ENCODE peak calls at places on chromosomes 12 and 14, in seven cellular contexts. One of them, this sample, is unnamed.

GRCh38 chr14:86462193-86462592 is 932.2 kb downstream of the FLRT2 start:
- DNase-seq in GM12892: no peak
- DNase-seq in NCI-H1417: no peak
- DNase-seq in islet precursor cell: peak
- DNase-seq in midbrain: no peak
- DNase-seq in stimulated activated CD4-positive, alpha-beta T cell treated with anti-CD3 and anti-CD28 coated beads, Interleukin-4, amount 100 ng/mL, for 4 hours: no peak
- DNase-seq in NCI-H2171 treated with DMSO at 0.1 percent for 48 hours: peak
- DNase-seq in this sample: no peak

GRCh38 chr14:90388437-90388836 is 8.4 kb upstream of the CALM1 start:
- DNase-seq in GM12892: no peak
- DNase-seq in NCI-H1417: no peak
- DNase-seq in islet precursor cell: peak
- DNase-seq in midbrain: no peak
- DNase-seq in stimulated activated CD4-positive, alpha-beta T cell treated with anti-CD3 and anti-CD28 coated beads, Interleukin-4, amount 100 ng/mL, for 4 hours: no peak
- DNase-seq in NCI-H2171 treated with DMSO at 0.1 percent for 48 hours: peak
- DNase-seq in this sample: no peak

GRCh38 chr14:44165286-44165685 is 341.8 kb downstream of the FSCB start:
- DNase-seq in GM12892: no peak
- DNase-seq in NCI-H1417: no peak
- DNase-seq in islet precursor cell: no peak
- DNase-seq in midbrain: no peak
- DNase-seq in stimulated activated CD4-positive, alpha-beta T cell treated with anti-CD3 and anti-CD28 coated beads, Interleukin-4, amount 100 ng/mL, for 4 hours: no peak
- DNase-seq in NCI-H2171 treated with DMSO at 0.1 percent for 48 hours: peak
- DNase-seq in this sample: no peak

GRCh38 chr14:54572316-54572715 is 5.4 kb downstream of the SAMD4A start:
- DNase-seq in GM12892: no peak
- DNase-seq in NCI-H1417: no peak
- DNase-seq in islet precursor cell: peak
- DNase-seq in midbrain: no peak
- DNase-seq in stimulated activated CD4-positive, alpha-beta T cell treated with anti-CD3 and anti-CD28 coated beads, Interleukin-4, amount 100 ng/mL, for 4 hours: no peak
- DNase-seq in NCI-H2171 treated with DMSO at 0.1 percent for 48 hours: peak
- DNase-seq in this sample: no peak

GRCh38 chr12:57893460-57894353 is 47.2 kb upstream of the CTDSP2 start:
- DNase-seq in GM12892: no peak
- DNase-seq in NCI-H1417: no peak
- DNase-seq in islet precursor cell: peak
- DNase-seq in midbrain: peak
- DNase-seq in stimulated activated CD4-positive, alpha-beta T cell treated with anti-CD3 and anti-CD28 coated beads, Interleukin-4, amount 100 ng/mL, for 4 hours: no peak
- DNase-seq in NCI-H2171 treated with DMSO at 0.1 percent for 48 hours: peak
- DNase-seq in this sample: peak

GRCh38 chr12:52081263-52081733 is 1.8 kb downstream of the SMIM41 start:
- DNase-seq in GM12892: no peak
- DNase-seq in NCI-H1417: peak
- DNase-seq in islet precursor cell: peak
- DNase-seq in midbrain: no peak
- DNase-seq in stimulated activated CD4-positive, alpha-beta T cell treated with anti-CD3 and anti-CD28 coated beads, Interleukin-4, amount 100 ng/mL, for 4 hours: no peak
- DNase-seq in NCI-H2171 treated with DMSO at 0.1 percent for 48 hours: peak
- DNase-seq in this sample: no peak

GRCh38 chr14:49173765-49174373 is 412.3 kb downstream of the RPS29 start:
- DNase-seq in GM12892: peak
- DNase-seq in NCI-H1417: peak
- DNase-seq in islet precursor cell: peak
- DNase-seq in midbrain: peak
- DNase-seq in stimulated activated CD4-positive, alpha-beta T cell treated with anti-CD3 and anti-CD28 coated beads, Interleukin-4, amount 100 ng/mL, for 4 hours: peak
- DNase-seq in NCI-H2171 treated with DMSO at 0.1 percent for 48 hours: peak
- DNase-seq in this sample: peak

GRCh38 chr14:21671371-21671770 is 2.2 kb downstream of the OR4E1 start:
- DNase-seq in GM12892: no peak
- DNase-seq in NCI-H1417: no peak
- DNase-seq in islet precursor cell: no peak
- DNase-seq in midbrain: no peak
- DNase-seq in stimulated activated CD4-positive, alpha-beta T cell treated with anti-CD3 and anti-CD28 coated beads, Interleukin-4, amount 100 ng/mL, for 4 hours: no peak
- DNase-seq in NCI-H2171 treated with DMSO at 0.1 percent for 48 hours: no peak
- DNase-seq in this sample: no peak

GRCh38 chr12:29611906-29612305 is 114.4 kb upstream of the OVCH1 start:
- DNase-seq in GM12892: no peak
- DNase-seq in NCI-H1417: no peak
- DNase-seq in islet precursor cell: peak
- DNase-seq in midbrain: no peak
- DNase-seq in stimulated activated CD4-positive, alpha-beta T cell treated with anti-CD3 and anti-CD28 coated beads, Interleukin-4, amount 100 ng/mL, for 4 hours: no peak
- DNase-seq in NCI-H2171 treated with DMSO at 0.1 percent for 48 hours: peak
- DNase-seq in this sample: no peak

GRCh38 chr12:124177276-124177950 is 117.5 kb upstream of the RFLNA start:
- DNase-seq in GM12892: no peak
- DNase-seq in NCI-H1417: no peak
- DNase-seq in islet precursor cell: peak
- DNase-seq in midbrain: no peak
- DNase-seq in stimulated activated CD4-positive, alpha-beta T cell treated with anti-CD3 and anti-CD28 coated beads, Interleukin-4, amount 100 ng/mL, for 4 hours: no peak
- DNase-seq in NCI-H2171 treated with DMSO at 0.1 percent for 48 hours: no peak
- DNase-seq in this sample: no peak

GRCh38 chr12:64082866-64083268 is 139.2 kb downstream of the KICS2 start:
- DNase-seq in GM12892: no peak
- DNase-seq in NCI-H1417: no peak
- DNase-seq in islet precursor cell: peak
- DNase-seq in midbrain: no peak
- DNase-seq in stimulated activated CD4-positive, alpha-beta T cell treated with anti-CD3 and anti-CD28 coated beads, Interleukin-4, amount 100 ng/mL, for 4 hours: no peak
- DNase-seq in NCI-H2171 treated with DMSO at 0.1 percent for 48 hours: no peak
- DNase-seq in this sample: no peak

GRCh38 chr12:55684761-55685370 is 22.8 kb downstream of the ITGA7 start:
- DNase-seq in GM12892: no peak
- DNase-seq in NCI-H1417: no peak
- DNase-seq in islet precursor cell: peak
- DNase-seq in midbrain: no peak
- DNase-seq in stimulated activated CD4-positive, alpha-beta T cell treated with anti-CD3 and anti-CD28 coated beads, Interleukin-4, amount 100 ng/mL, for 4 hours: no peak
- DNase-seq in NCI-H2171 treated with DMSO at 0.1 percent for 48 hours: no peak
- DNase-seq in this sample: no peak

GRCh38 chr12:62698701-62699101 is 232.1 kb downstream of the MON2 start:
- DNase-seq in GM12892: no peak
- DNase-seq in NCI-H1417: no peak
- DNase-seq in islet precursor cell: no peak
- DNase-seq in midbrain: no peak
- DNase-seq in stimulated activated CD4-positive, alpha-beta T cell treated with anti-CD3 and anti-CD28 coated beads, Interleukin-4, amount 100 ng/mL, for 4 hours: no peak
- DNase-seq in NCI-H2171 treated with DMSO at 0.1 percent for 48 hours: no peak
- DNase-seq in this sample: no peak

GRCh38 chr12:75480469-75480949 is at the start of gene GLIPR1:
- DNase-seq in GM12892: peak
- DNase-seq in NCI-H1417: no peak
- DNase-seq in islet precursor cell: peak
- DNase-seq in midbrain: peak
- DNase-seq in stimulated activated CD4-positive, alpha-beta T cell treated with anti-CD3 and anti-CD28 coated beads, Interleukin-4, amount 100 ng/mL, for 4 hours: peak
- DNase-seq in NCI-H2171 treated with DMSO at 0.1 percent for 48 hours: no peak
- DNase-seq in this sample: peak

GRCh38 chr14:67680121-67680602 is 5.7 kb upstream of the VTI1B start:
- DNase-seq in GM12892: peak
- DNase-seq in NCI-H1417: no peak
- DNase-seq in islet precursor cell: peak
- DNase-seq in midbrain: no peak
- DNase-seq in stimulated activated CD4-positive, alpha-beta T cell treated with anti-CD3 and anti-CD28 coated beads, Interleukin-4, amount 100 ng/mL, for 4 hours: no peak
- DNase-seq in NCI-H2171 treated with DMSO at 0.1 percent for 48 hours: no peak
- DNase-seq in this sample: no peak

GRCh38 chr14:62301076-62301475 is 538.9 kb downstream of the SNAPC1 start:
- DNase-seq in GM12892: no peak
- DNase-seq in NCI-H1417: no peak
- DNase-seq in islet precursor cell: no peak
- DNase-seq in midbrain: no peak
- DNase-seq in stimulated activated CD4-positive, alpha-beta T cell treated with anti-CD3 and anti-CD28 coated beads, Interleukin-4, amount 100 ng/mL, for 4 hours: no peak
- DNase-seq in NCI-H2171 treated with DMSO at 0.1 percent for 48 hours: peak
- DNase-seq in this sample: no peak

GRCh38 chr14:93733231-93733630 is 55.1 kb downstream of the PRIMA1 start:
- DNase-seq in GM12892: no peak
- DNase-seq in NCI-H1417: no peak
- DNase-seq in islet precursor cell: no peak
- DNase-seq in midbrain: no peak
- DNase-seq in stimulated activated CD4-positive, alpha-beta T cell treated with anti-CD3 and anti-CD28 coated beads, Interleukin-4, amount 100 ng/mL, for 4 hours: no peak
- DNase-seq in NCI-H2171 treated with DMSO at 0.1 percent for 48 hours: no peak
- DNase-seq in this sample: no peak

GRCh38 chr14:87332001-87332400 is 661.0 kb downstream of the GALC start:
- DNase-seq in GM12892: no peak
- DNase-seq in NCI-H1417: no peak
- DNase-seq in islet precursor cell: no peak
- DNase-seq in midbrain: no peak
- DNase-seq in stimulated activated CD4-positive, alpha-beta T cell treated with anti-CD3 and anti-CD28 coated beads, Interleukin-4, amount 100 ng/mL, for 4 hours: no peak
- DNase-seq in NCI-H2171 treated with DMSO at 0.1 percent for 48 hours: peak
- DNase-seq in this sample: no peak

GRCh38 chr12:89092297-89092696 is 260.0 kb downstream of the DUSP6 start:
- DNase-seq in GM12892: no peak
- DNase-seq in NCI-H1417: no peak
- DNase-seq in islet precursor cell: no peak
- DNase-seq in midbrain: no peak
- DNase-seq in stimulated activated CD4-positive, alpha-beta T cell treated with anti-CD3 and anti-CD28 coated beads, Interleukin-4, amount 100 ng/mL, for 4 hours: no peak
- DNase-seq in NCI-H2171 treated with DMSO at 0.1 percent for 48 hours: no peak
- DNase-seq in this sample: no peak

GRCh38 chr14:58907803-58908202 is 270.0 kb downstream of the DACT1 start:
- DNase-seq in GM12892: no peak
- DNase-seq in NCI-H1417: no peak
- DNase-seq in islet precursor cell: no peak
- DNase-seq in midbrain: no peak
- DNase-seq in stimulated activated CD4-positive, alpha-beta T cell treated with anti-CD3 and anti-CD28 coated beads, Interleukin-4, amount 100 ng/mL, for 4 hours: no peak
- DNase-seq in NCI-H2171 treated with DMSO at 0.1 percent for 48 hours: peak
- DNase-seq in this sample: no peak

GRCh38 chr12:51244269-51244668 is 5.6 kb downstream of the DAZAP2 start:
- DNase-seq in GM12892: no peak
- DNase-seq in NCI-H1417: no peak
- DNase-seq in islet precursor cell: no peak
- DNase-seq in midbrain: no peak
- DNase-seq in stimulated activated CD4-positive, alpha-beta T cell treated with anti-CD3 and anti-CD28 coated beads, Interleukin-4, amount 100 ng/mL, for 4 hours: no peak
- DNase-seq in NCI-H2171 treated with DMSO at 0.1 percent for 48 hours: no peak
- DNase-seq in this sample: no peak

GRCh38 chr14:56996721-56997399 is 186.6 kb upstream of the OTX2 start:
- DNase-seq in GM12892: no peak
- DNase-seq in NCI-H1417: peak
- DNase-seq in islet precursor cell: peak
- DNase-seq in midbrain: no peak
- DNase-seq in stimulated activated CD4-positive, alpha-beta T cell treated with anti-CD3 and anti-CD28 coated beads, Interleukin-4, amount 100 ng/mL, for 4 hours: no peak
- DNase-seq in NCI-H2171 treated with DMSO at 0.1 percent for 48 hours: no peak
- DNase-seq in this sample: no peak

GRCh38 chr14:68512088-68512487 is 280.8 kb downstream of the ZFP36L1 start:
- DNase-seq in GM12892: no peak
- DNase-seq in NCI-H1417: no peak
- DNase-seq in islet precursor cell: no peak
- DNase-seq in midbrain: no peak
- DNase-seq in stimulated activated CD4-positive, alpha-beta T cell treated with anti-CD3 and anti-CD28 coated beads, Interleukin-4, amount 100 ng/mL, for 4 hours: no peak
- DNase-seq in NCI-H2171 treated with DMSO at 0.1 percent for 48 hours: no peak
- DNase-seq in this sample: no peak

GRCh38 chr14:34971381-34971780 is 11.4 kb upstream of the SRP54 start:
- DNase-seq in GM12892: no peak
- DNase-seq in NCI-H1417: no peak
- DNase-seq in islet precursor cell: no peak
- DNase-seq in midbrain: no peak
- DNase-seq in stimulated activated CD4-positive, alpha-beta T cell treated with anti-CD3 and anti-CD28 coated beads, Interleukin-4, amount 100 ng/mL, for 4 hours: no peak
- DNase-seq in NCI-H2171 treated with DMSO at 0.1 percent for 48 hours: no peak
- DNase-seq in this sample: no peak

GRCh38 chr12:48817957-48818830 is at the start of gene CACNB3:
- DNase-seq in GM12892: peak
- DNase-seq in NCI-H1417: peak
- DNase-seq in islet precursor cell: peak
- DNase-seq in midbrain: peak
- DNase-seq in stimulated activated CD4-positive, alpha-beta T cell treated with anti-CD3 and anti-CD28 coated beads, Interleukin-4, amount 100 ng/mL, for 4 hours: peak
- DNase-seq in NCI-H2171 treated with DMSO at 0.1 percent for 48 hours: peak
- DNase-seq in this sample: no peak

GRCh38 chr14:74684444-74684843 is 28.4 kb downstream of the AREL1 start:
- DNase-seq in GM12892: no peak
- DNase-seq in NCI-H1417: no peak
- DNase-seq in islet precursor cell: no peak
- DNase-seq in midbrain: no peak
- DNase-seq in stimulated activated CD4-positive, alpha-beta T cell treated with anti-CD3 and anti-CD28 coated beads, Interleukin-4, amount 100 ng/mL, for 4 hours: no peak
- DNase-seq in NCI-H2171 treated with DMSO at 0.1 percent for 48 hours: no peak
- DNase-seq in this sample: no peak

GRCh38 chr12:67925551-67925950 is 63.7 kb upstream of the IFNG-AS1 start:
- DNase-seq in GM12892: no peak
- DNase-seq in NCI-H1417: no peak
- DNase-seq in islet precursor cell: no peak
- DNase-seq in midbrain: no peak
- DNase-seq in stimulated activated CD4-positive, alpha-beta T cell treated with anti-CD3 and anti-CD28 coated beads, Interleukin-4, amount 100 ng/mL, for 4 hours: no peak
- DNase-seq in NCI-H2171 treated with DMSO at 0.1 percent for 48 hours: no peak
- DNase-seq in this sample: no peak

GRCh38 chr12:26108915-26109314 is 15.9 kb downstream of the BHLHE41 start:
- DNase-seq in GM12892: no peak
- DNase-seq in NCI-H1417: no peak
- DNase-seq in islet precursor cell: no peak
- DNase-seq in midbrain: no peak
- DNase-seq in stimulated activated CD4-positive, alpha-beta T cell treated with anti-CD3 and anti-CD28 coated beads, Interleukin-4, amount 100 ng/mL, for 4 hours: no peak
- DNase-seq in NCI-H2171 treated with DMSO at 0.1 percent for 48 hours: no peak
- DNase-seq in this sample: no peak

GRCh38 chr12:1176191-1176590 is 185.2 kb downstream of the ERC1 start:
- DNase-seq in GM12892: no peak
- DNase-seq in NCI-H1417: no peak
- DNase-seq in islet precursor cell: no peak
- DNase-seq in midbrain: no peak
- DNase-seq in stimulated activated CD4-positive, alpha-beta T cell treated with anti-CD3 and anti-CD28 coated beads, Interleukin-4, amount 100 ng/mL, for 4 hours: no peak
- DNase-seq in NCI-H2171 treated with DMSO at 0.1 percent for 48 hours: no peak
- DNase-seq in this sample: no peak

GRCh38 chr14:54622189-54622958 is 55.4 kb downstream of the SAMD4A start:
- DNase-seq in GM12892: peak
- DNase-seq in NCI-H1417: no peak
- DNase-seq in islet precursor cell: no peak
- DNase-seq in midbrain: no peak
- DNase-seq in stimulated activated CD4-positive, alpha-beta T cell treated with anti-CD3 and anti-CD28 coated beads, Interleukin-4, amount 100 ng/mL, for 4 hours: peak
- DNase-seq in NCI-H2171 treated with DMSO at 0.1 percent for 48 hours: no peak
- DNase-seq in this sample: no peak

GRCh38 chr12:110503432-110503831 is 1.3 kb downstream of the RAD9B start:
- DNase-seq in GM12892: no peak
- DNase-seq in NCI-H1417: no peak
- DNase-seq in islet precursor cell: no peak
- DNase-seq in midbrain: no peak
- DNase-seq in stimulated activated CD4-positive, alpha-beta T cell treated with anti-CD3 and anti-CD28 coated beads, Interleukin-4, amount 100 ng/mL, for 4 hours: no peak
- DNase-seq in NCI-H2171 treated with DMSO at 0.1 percent for 48 hours: no peak
- DNase-seq in this sample: no peak

GRCh38 chr12:74292351-74293194 is 245.1 kb upstream of the ATXN7L3B start:
- DNase-seq in GM12892: no peak
- DNase-seq in NCI-H1417: no peak
- DNase-seq in islet precursor cell: peak
- DNase-seq in midbrain: no peak
- DNase-seq in stimulated activated CD4-positive, alpha-beta T cell treated with anti-CD3 and anti-CD28 coated beads, Interleukin-4, amount 100 ng/mL, for 4 hours: no peak
- DNase-seq in NCI-H2171 treated with DMSO at 0.1 percent for 48 hours: no peak
- DNase-seq in this sample: no peak

GRCh38 chr12:122998316-122998715 is 17.8 kb downstream of the ARL6IP4 start:
- DNase-seq in GM12892: no peak
- DNase-seq in NCI-H1417: no peak
- DNase-seq in islet precursor cell: no peak
- DNase-seq in midbrain: no peak
- DNase-seq in stimulated activated CD4-positive, alpha-beta T cell treated with anti-CD3 and anti-CD28 coated beads, Interleukin-4, amount 100 ng/mL, for 4 hours: no peak
- DNase-seq in NCI-H2171 treated with DMSO at 0.1 percent for 48 hours: no peak
- DNase-seq in this sample: no peak

GRCh38 chr14:100867631-100868315 is 35.7 kb downstream of the RTL1 start:
- DNase-seq in GM12892: no peak
- DNase-seq in NCI-H1417: no peak
- DNase-seq in islet precursor cell: no peak
- DNase-seq in midbrain: no peak
- DNase-seq in stimulated activated CD4-positive, alpha-beta T cell treated with anti-CD3 and anti-CD28 coated beads, Interleukin-4, amount 100 ng/mL, for 4 hours: no peak
- DNase-seq in NCI-H2171 treated with DMSO at 0.1 percent for 48 hours: no peak
- DNase-seq in this sample: no peak

GRCh38 chr14:75803768-75804167 is 142.7 kb downstream of the TTLL5 start:
- DNase-seq in GM12892: no peak
- DNase-seq in NCI-H1417: no peak
- DNase-seq in islet precursor cell: peak
- DNase-seq in midbrain: no peak
- DNase-seq in stimulated activated CD4-positive, alpha-beta T cell treated with anti-CD3 and anti-CD28 coated beads, Interleukin-4, amount 100 ng/mL, for 4 hours: no peak
- DNase-seq in NCI-H2171 treated with DMSO at 0.1 percent for 48 hours: no peak
- DNase-seq in this sample: no peak

GRCh38 chr14:31440280-31440679 is 17.0 kb downstream of the DTD2 start:
- DNase-seq in GM12892: no peak
- DNase-seq in NCI-H1417: no peak
- DNase-seq in islet precursor cell: no peak
- DNase-seq in midbrain: no peak
- DNase-seq in stimulated activated CD4-positive, alpha-beta T cell treated with anti-CD3 and anti-CD28 coated beads, Interleukin-4, amount 100 ng/mL, for 4 hours: no peak
- DNase-seq in NCI-H2171 treated with DMSO at 0.1 percent for 48 hours: no peak
- DNase-seq in this sample: no peak

This sample was measured in globus pallidus.